ENCODE peak calls at places on chromosome 2, in nine cellular contexts. B, P, G, T, I, N, Z, W and K are unnamed samples.

GRCh38 chr2:238097201-238097987 is 2.7 kb upstream of the ESPNL start:
- DNase-seq in B (no peak), P (no peak), G (no peak), T (no peak), I (no peak), N (no peak), Z (no peak), W (no peak), K (no peak)

GRCh38 chr2:203646961-203647360 is 59.5 kb upstream of the CD28 start:
- DNase-seq in B (no peak), P (no peak), G (no peak), T (no peak), I (no peak), N (no peak), Z (no peak), W (no peak), K (no peak)

GRCh38 chr2:23606196-23606595 is 221.2 kb downstream of the KLHL29 start:
- DNase-seq in B (no peak), P (peak), G (no peak), T (no peak), I (no peak), N (no peak), Z (no peak), W (no peak), K (no peak)

GRCh38 chr2:214481204-214481603 is 70.3 kb downstream of the VWC2L start:
- DNase-seq in B (peak), P (no peak), G (no peak), T (peak), I (no peak), N (no peak), Z (peak), W (no peak), K (peak)

GRCh38 chr2:212939777-212940531 is 211.5 kb downstream of the IKZF2 start:
- DNase-seq in B (no peak), P (no peak), G (no peak), T (no peak), I (no peak), N (no peak), Z (no peak), W (no peak), K (no peak)

GRCh38 chr2:8550932-8551621 is 130.8 kb upstream of the ID2 start:
- DNase-seq in B (no peak), P (peak), G (no peak), T (no peak), I (no peak), N (no peak), Z (no peak), W (no peak), K (no peak)

GRCh38 chr2:109348645-109349554 is 219.9 kb downstream of the SH3RF3 start:
- DNase-seq in B (no peak), P (no peak), G (no peak), T (no peak), I (no peak), N (no peak), Z (peak), W (no peak), K (no peak)

GRCh38 chr2:236889081-236889780 is 196.5 kb upstream of the COPS8 start:
- DNase-seq in B (no peak), P (no peak), G (no peak), T (no peak), I (no peak), N (no peak), Z (no peak), W (no peak), K (no peak)

GRCh38 chr2:239846789-239847676 is 178.1 kb downstream of the NDUFA10 start:
- DNase-seq in B (no peak), P (no peak), G (no peak), T (no peak), I (no peak), N (no peak), Z (no peak), W (no peak), K (no peak)

GRCh38 chr2:9595746-9596145 is 35.1 kb downstream of the YWHAQ start:
- DNase-seq in B (no peak), P (no peak), G (no peak), T (no peak), I (no peak), N (no peak), Z (no peak), W (no peak), K (no peak)

GRCh38 chr2:241173557-241173956 is 14.9 kb upstream of the ANO7 start:
- DNase-seq in B (no peak), P (no peak), G (no peak), T (no peak), I (no peak), N (no peak), Z (no peak), W (no peak), K (no peak)

GRCh38 chr2:7031424-7032245 is 114.4 kb downstream of the RNF144A start:
- DNase-seq in B (peak), P (peak), G (no peak), T (peak), I (no peak), N (no peak), Z (no peak), W (no peak), K (no peak)

GRCh38 chr2:234422242-234422641 is 74.6 kb downstream of the ARL4C start:
- DNase-seq in B (peak), P (no peak), G (peak), T (peak), I (peak), N (no peak), Z (no peak), W (no peak), K (peak)

GRCh38 chr2:28507806-28508764 is 12.2 kb downstream of the PLB1 start:
- DNase-seq in B (peak), P (no peak), G (no peak), T (peak), I (no peak), N (peak), Z (peak), W (no peak), K (peak)

GRCh38 chr2:201656102-201656501 is 12.8 kb upstream of the TMEM237 start:
- DNase-seq in B (no peak), P (no peak), G (no peak), T (no peak), I (no peak), N (no peak), Z (no peak), W (no peak), K (no peak)

GRCh38 chr2:181953773-181954537 is 31.7 kb upstream of the PPP1R1C start:
- DNase-seq in B (peak), P (no peak), G (peak), T (peak), I (no peak), N (peak), Z (peak), W (peak), K (peak)

GRCh38 chr2:23433282-23433681 is 48.3 kb downstream of the KLHL29 start:
- DNase-seq in B (no peak), P (no peak), G (no peak), T (no peak), I (no peak), N (no peak), Z (no peak), W (no peak), K (no peak)

GRCh38 chr2:67374949-67375348 is 22.2 kb upstream of the ETAA1 start:
- DNase-seq in B (no peak), P (no peak), G (no peak), T (no peak), I (no peak), N (no peak), Z (no peak), W (no peak), K (peak)

GRCh38 chr2:28674713-28675068 is 76.9 kb upstream of the PPP1CB start:
- DNase-seq in B (no peak), P (no peak), G (no peak), T (no peak), I (no peak), N (no peak), Z (no peak), W (no peak), K (no peak)

GRCh38 chr2:106098081-106098480 is 96.0 kb downstream of the UXS1 start:
- DNase-seq in B (peak), P (no peak), G (no peak), T (peak), I (no peak), N (no peak), Z (no peak), W (no peak), K (peak)

GRCh38 chr2:116319935-116320334 is 1494.6 kb upstream of the DDX18 start:
- DNase-seq in B (no peak), P (no peak), G (no peak), T (no peak), I (no peak), N (no peak), Z (no peak), W (no peak), K (no peak)